ENCODE peak calls at places on chromosomes 11 and 22, in five cellular contexts. One of them, this sample, is unnamed.

GRCh38 chr11:66082936-66083698 is 13.0 kb downstream of the PACS1 start:
- DNase-seq in HTR-8/SVneo: no peak
- DNase-seq in A172: no peak
- DNase-seq in AG10803: no peak
- DNase-seq in body of pancreas: peak
- DNase-seq in this sample: no peak

GRCh38 chr22:23124611-23125511 is 16.9 kb downstream of the RSPH14 start:
- DNase-seq in AG10803: no peak
- DNase-seq in HTR-8/SVneo: no peak
- DNase-seq in body of pancreas: no peak
- DNase-seq in A172: no peak
- DNase-seq in this sample: peak

GRCh38 chr22:45552580-45553332 is 50.1 kb downstream of the FBLN1 start:
- DNase-seq in A172: peak
- DNase-seq in HTR-8/SVneo: no peak
- DNase-seq in body of pancreas: peak
- DNase-seq in AG10803: peak
- DNase-seq in this sample: peak

GRCh38 chr11:84804026-84804425 is 823.1 kb downstream of the DLG2 start:
- DNase-seq in A172: no peak
- DNase-seq in body of pancreas: no peak
- DNase-seq in HTR-8/SVneo: no peak
- DNase-seq in AG10803: no peak
- DNase-seq in this sample: no peak

GRCh38 chr22:39664485-39665200 is 94.1 kb downstream of the CACNA1I start:
- DNase-seq in AG10803: no peak
- DNase-seq in HTR-8/SVneo: no peak
- DNase-seq in body of pancreas: peak
- DNase-seq in A172: no peak
- DNase-seq in this sample: peak

GRCh38 chr11:83523676-83524075 is 237.5 kb upstream of the CCDC90B start:
- DNase-seq in A172: peak
- DNase-seq in body of pancreas: no peak
- DNase-seq in HTR-8/SVneo: no peak
- DNase-seq in AG10803: no peak
- DNase-seq in this sample: no peak

GRCh38 chr11:88629496-88629895 is 292.0 kb upstream of the CTSC start:
- DNase-seq in HTR-8/SVneo: no peak
- DNase-seq in body of pancreas: no peak
- DNase-seq in AG10803: no peak
- DNase-seq in A172: peak
- DNase-seq in this sample: no peak

GRCh38 chr22:44737414-44738346 is 14.7 kb upstream of the ARHGAP8 start:
- DNase-seq in A172: no peak
- DNase-seq in HTR-8/SVneo: no peak
- DNase-seq in AG10803: no peak
- DNase-seq in body of pancreas: no peak
- DNase-seq in this sample: no peak

GRCh38 chr22:35746248-35746647 is 28.6 kb downstream of the APOL5 start:
- DNase-seq in A172: no peak
- DNase-seq in HTR-8/SVneo: no peak
- DNase-seq in body of pancreas: no peak
- DNase-seq in AG10803: no peak
- DNase-seq in this sample: no peak

GRCh38 chr22:41842996-41843970 is 10.4 kb downstream of the SREBF2 start:
- DNase-seq in body of pancreas: peak
- DNase-seq in HTR-8/SVneo: no peak
- DNase-seq in A172: no peak
- DNase-seq in AG10803: no peak
- DNase-seq in this sample: no peak

GRCh38 chr11:132332521-132332920 is 962.1 kb downstream of the NTM start:
- DNase-seq in AG10803: no peak
- DNase-seq in A172: no peak
- DNase-seq in HTR-8/SVneo: no peak
- DNase-seq in body of pancreas: no peak
- DNase-seq in this sample: no peak

This sample was measured in testis.